ENCODE peak calls at places on chromosomes 12 and 14, in four cellular contexts. X, V, T and I are unnamed samples.

GRCh38 chr12:31016057-31016456 is 57.6 kb upstream of the DDX11 start:
- DNase-seq in X (no peak), V (no peak), T (no peak), I (no peak)

GRCh38 chr12:80154261-80154660 is 54.9 kb downstream of the OTOGL start:
- DNase-seq in X (peak), V (no peak), T (no peak), I (no peak)

GRCh38 chr12:112458751-112459150 is 40.0 kb downstream of the PTPN11 start:
- DNase-seq in X (no peak), V (no peak), T (no peak), I (no peak)

GRCh38 chr14:74856366-74856765 is 19.6 kb downstream of the PROX2 start:
- DNase-seq in X (no peak), V (no peak), T (no peak), I (no peak)

GRCh38 chr14:58701576-58701975 is 63.8 kb downstream of the DACT1 start:
- DNase-seq in X (no peak), V (no peak), T (no peak), I (no peak)

GRCh38 chr12:47561746-47562145 is 144.1 kb downstream of the RPAP3 start:
- DNase-seq in X (no peak), V (no peak), T (no peak), I (no peak)

GRCh38 chr12:87930033-87930432 is 99.2 kb downstream of the C12orf50 start:
- DNase-seq in X (peak), V (peak), T (no peak), I (no peak)

GRCh38 chr14:53509227-53509822 is 356.2 kb upstream of the DDHD1 start:
- DNase-seq in X (peak), V (no peak), T (no peak), I (no peak)

GRCh38 chr12:129550353-129550752 is 353.5 kb downstream of the TMEM132D start:
- DNase-seq in X (no peak), V (no peak), T (peak), I (no peak)

GRCh38 chr14:77026166-77026929 is 2.2 kb downstream of the IRF2BPL start:
- DNase-seq in X (peak), V (no peak), T (no peak), I (no peak)

GRCh38 chr12:54879579-54879978 is 25.3 kb downstream of the MUCL1 start:
- DNase-seq in X (no peak), V (no peak), T (no peak), I (no peak)

GRCh38 chr12:69189378-69189978 is 49.9 kb upstream of the CPSF6 start:
- DNase-seq in X (no peak), V (no peak), T (no peak), I (no peak)

GRCh38 chr12:103821773-103822172 is 19.3 kb downstream of the NT5DC3 start:
- DNase-seq in X (peak), V (no peak), T (no peak), I (no peak)

GRCh38 chr14:75247286-75247922 is 31.2 kb upstream of the FOS start:
- DNase-seq in X (no peak), V (no peak), T (no peak), I (no peak)

GRCh38 chr12:50066402-50066801 is 9.0 kb downstream of the ASIC1 start:
- DNase-seq in X (peak), V (no peak), T (no peak), I (no peak)

GRCh38 chr14:63323148-63323547 is 4.4 kb upstream of the GPHB5 start:
- DNase-seq in X (no peak), V (no peak), T (no peak), I (no peak)

GRCh38 chr12:127393896-127394295 is 873.1 kb upstream of the TMEM132C start:
- DNase-seq in X (peak), V (no peak), T (no peak), I (no peak)

GRCh38 chr12:107537464-107538119 is 148.0 kb upstream of the PWP1 start:
- DNase-seq in X (no peak), V (no peak), T (no peak), I (no peak)

GRCh38 chr12:123387508-123388217 is 3.7 kb downstream of the KMT5A start:
- DNase-seq in X (no peak), V (no peak), T (no peak), I (no peak)

GRCh38 chr12:98399532-98399931 is 115.9 kb upstream of the TMPO start:
- DNase-seq in X (peak), V (peak), T (no peak), I (no peak)

GRCh38 chr14:67456732-67457131 is 31.8 kb downstream of the TMEM229B start:
- DNase-seq in X (no peak), V (no peak), T (no peak), I (no peak)

GRCh38 chr14:67459336-67459735 is 29.2 kb downstream of the TMEM229B start:
- DNase-seq in X (no peak), V (no peak), T (no peak), I (no peak)

GRCh38 chr14:67457782-67458181 is 30.7 kb downstream of the TMEM229B start:
- DNase-seq in X (no peak), V (no peak), T (no peak), I (no peak)

GRCh38 chr14:67449096-67449495 is 37.1 kb upstream of the PLEK2 start:
- DNase-seq in X (no peak), V (no peak), T (no peak), I (no peak)

GRCh38 chr14:67453575-67454300 is 34.8 kb downstream of the TMEM229B start:
- DNase-seq in X (no peak), V (no peak), T (no peak), I (no peak)
- TF ChIP-seq CTCF in X (no peak), V (no peak), T (no peak), I (no peak)

GRCh38 chr12:57521475-57522018 is 1.1 kb upstream of the MBD6 start:
- DNase-seq in X (peak), V (no peak), T (no peak), I (peak)
- TF ChIP-seq CTCF in X (no peak), V (peak), T (no peak), I (no peak)

GRCh38 chr12:23628836-23629235 is 320.6 kb downstream of the SOX5 start:
- DNase-seq in X (no peak), V (no peak), T (no peak), I (no peak)
- TF ChIP-seq CTCF in X (no peak), V (no peak), T (no peak), I (no peak)

GRCh38 chr12:117092511-117092780 is 6.8 kb downstream of the TESC start:
- DNase-seq in X (no peak), V (no peak), T (no peak), I (no peak)

GRCh38 chr12:117091758-117092510 is 7.3 kb downstream of the TESC start:
- DNase-seq in X (no peak), V (no peak), T (no peak), I (no peak)

GRCh38 chr12:117089463-117089862 is 9.8 kb downstream of the TESC start:
- DNase-seq in X (no peak), V (no peak), T (no peak), I (no peak)

GRCh38 chr12:117090816-117091711 is 8.2 kb downstream of the TESC start:
- DNase-seq in X (no peak), V (no peak), T (no peak), I (no peak)

GRCh38 chr12:117090388-117090787 is 8.8 kb downstream of the TESC start:
- DNase-seq in X (no peak), V (no peak), T (no peak), I (no peak)
- TF ChIP-seq CTCF in X (no peak), V (no peak), T (no peak), I (no peak)

DNA sequence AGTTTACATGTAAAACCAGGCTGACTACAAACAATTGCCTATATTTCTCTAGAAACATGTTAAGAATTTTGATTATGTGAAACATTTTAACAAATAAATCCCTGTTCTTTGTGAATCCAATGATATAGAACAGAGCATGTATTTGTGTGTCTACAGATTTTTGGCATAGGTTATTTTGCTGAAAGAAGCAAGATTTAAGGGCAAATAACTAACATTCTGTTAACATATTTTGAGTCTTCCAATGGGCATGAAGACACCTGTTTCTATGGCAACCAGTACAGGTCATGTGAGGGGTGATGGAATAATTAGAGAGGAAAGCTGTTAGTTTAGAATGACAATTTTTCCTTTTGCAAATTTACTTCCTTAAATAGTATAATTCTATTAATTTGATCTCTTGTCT is 8.8 kb downstream of the ART4 start:
- DNase-seq in X (no peak), V (no peak), T (no peak), I (no peak)
- TF ChIP-seq CTCF in X (no peak), V (no peak), T (no peak), I (no peak)

DNA sequence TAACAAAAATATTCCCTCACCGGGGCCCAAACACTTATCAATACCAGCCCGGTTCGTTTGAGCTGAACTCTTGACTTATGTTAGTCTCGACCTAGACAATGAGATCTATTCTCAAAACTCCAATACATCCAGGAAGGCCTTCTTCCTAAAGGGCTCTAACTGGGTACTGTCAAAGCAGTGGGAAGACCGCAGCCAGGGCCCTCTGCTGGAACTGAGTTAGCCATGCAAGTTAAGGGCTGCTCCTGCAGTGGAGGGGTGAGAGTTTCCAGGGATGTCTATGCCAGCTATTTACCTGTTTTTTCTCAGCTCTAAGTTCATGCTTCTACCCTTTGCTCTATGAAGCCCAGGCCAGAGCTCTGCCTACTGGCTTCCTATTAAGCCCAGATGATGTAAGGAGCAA is 348.8 kb downstream of the GXYLT1 start:
- DNase-seq in X (no peak), V (no peak), T (no peak), I (no peak)
- TF ChIP-seq CTCF in X (no peak), V (peak), T (no peak), I (no peak)

GRCh38 chr14:80587096-80587724 is 354.3 kb downstream of the CEP128 start:
- DNase-seq in X (peak), V (peak), T (no peak), I (no peak)
- TF ChIP-seq CTCF in X (peak), V (peak), T (no peak), I (no peak)

DNA sequence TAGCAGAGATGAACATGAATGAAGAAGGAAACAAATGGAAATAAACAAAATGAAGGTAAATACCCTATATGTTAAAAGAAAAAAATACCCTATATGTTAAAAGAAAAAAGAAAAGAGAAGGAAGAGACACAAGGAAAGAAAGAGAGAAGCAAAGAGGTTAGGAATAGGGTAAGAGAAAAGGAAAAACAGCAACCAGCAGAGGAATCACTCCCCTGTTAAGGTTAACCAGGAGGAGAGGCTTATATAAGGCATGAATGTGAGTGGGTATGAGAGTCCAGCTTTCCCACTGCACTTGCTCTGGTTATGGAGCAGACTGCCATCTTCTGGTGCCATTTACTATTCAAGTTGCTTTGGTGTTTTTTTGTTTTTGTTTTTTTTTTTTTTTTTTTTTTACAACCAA is 3.1 kb downstream of the PPP1R3E start:
- DNase-seq in X (peak), V (no peak), T (no peak), I (no peak)
- TF ChIP-seq CTCF in X (peak), V (peak), T (no peak), I (no peak)

DNA sequence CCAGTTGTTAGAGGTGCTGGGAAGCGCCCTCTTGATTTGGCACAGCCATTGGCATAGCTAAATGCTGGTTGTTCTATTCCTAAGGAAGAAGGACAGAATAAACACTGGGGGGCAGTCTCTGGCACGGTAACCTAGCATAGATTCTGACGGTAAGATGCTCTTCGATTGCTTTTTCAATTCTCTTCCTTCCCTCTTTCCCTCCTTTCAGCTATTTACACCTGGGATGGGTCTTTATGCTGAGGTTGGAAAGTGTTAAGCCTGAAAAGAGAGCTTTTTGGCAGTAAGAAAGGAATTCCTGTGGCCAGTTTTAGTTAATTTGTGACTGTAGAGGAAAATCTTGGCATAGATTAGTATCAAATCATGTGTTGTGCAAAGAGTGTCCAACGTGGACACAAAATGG is 162.8 kb downstream of the SNAPC1 start:
- DNase-seq in X (peak), V (peak), T (no peak), I (no peak)
- TF ChIP-seq CTCF in X (peak), V (no peak), T (no peak), I (peak)